ENCODE peak calls at places on chromosomes 3 and 15, in seven cellular contexts. P is WTC11, D is RWPE1, T is omental fat pad, K is BE2C, J is cardiac fibroblast, A is tibial nerve. N is an unnamed sample.

GRCh38 chr3:41117398-41117870 is 81.9 kb upstream of the CTNNB1 start:
- DNase-seq in P (no peak), D (peak), T (peak), K (no peak), J (peak), A (peak), N (no peak)

GRCh38 chr3:65347166-65347565 is 659.4 kb upstream of the ADAMTS9 start:
- DNase-seq in P (no peak), D (no peak), T (no peak), K (no peak), J (no peak), A (no peak), N (no peak)

GRCh38 chr15:36931434-36931833 is 168.9 kb downstream of the MEIS2 start:
- DNase-seq in P (no peak), D (no peak), T (no peak), K (no peak), J (no peak), A (no peak), N (no peak)

GRCh38 chr3:72144773-72145505 is 360.0 kb upstream of the PROK2 start:
- DNase-seq in P (no peak), D (no peak), T (no peak), K (no peak), J (peak), A (no peak), N (no peak)

GRCh38 chr15:75720787-75721461 is 8.3 kb upstream of the CSPG4 start:
- DNase-seq in P (peak), D (peak), T (peak), K (peak), J (no peak), A (no peak), N (peak)

GRCh38 chr3:149879872-149880271 is 66.9 kb downstream of the RNF13 start:
- DNase-seq in P (peak), D (peak), T (no peak), K (peak), J (peak), A (peak), N (peak)

GRCh38 chr15:63391669-63392354 is 10.2 kb upstream of the CA12 start:
- DNase-seq in P (no peak), D (no peak), T (no peak), K (no peak), J (no peak), A (no peak), N (no peak)

GRCh38 chr15:32986147-32986546 is 208.4 kb downstream of the FMN1 start:
- DNase-seq in P (no peak), D (no peak), T (no peak), K (no peak), J (no peak), A (no peak), N (no peak)

GRCh38 chr3:175656451-175656850 is 797.3 kb downstream of the NAALADL2 start:
- DNase-seq in P (no peak), D (no peak), T (no peak), K (no peak), J (no peak), A (no peak), N (no peak)

GRCh38 chr15:62752687-62753517 is 289.6 kb upstream of the TPM1 start:
- DNase-seq in P (no peak), D (no peak), T (no peak), K (no peak), J (peak), A (no peak), N (no peak)

DNA sequence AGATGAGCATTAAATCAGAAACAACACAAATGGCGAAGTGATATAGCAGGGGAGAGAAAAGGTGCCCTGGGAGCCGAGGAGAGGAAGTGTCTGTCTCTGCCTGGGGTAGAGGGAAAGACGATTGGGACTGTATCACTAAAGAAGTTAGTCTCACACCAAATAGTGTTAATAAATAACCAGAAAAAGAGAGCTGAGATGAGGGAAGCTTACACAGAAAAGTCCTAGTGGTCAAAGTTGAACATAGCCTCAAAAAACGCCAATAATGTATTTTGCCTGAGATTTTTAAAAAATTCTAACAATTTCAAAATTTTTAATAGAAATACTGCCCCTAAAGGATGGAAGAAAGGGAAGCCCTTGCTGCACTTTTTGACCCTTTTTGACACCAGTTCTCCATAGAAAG is 417.6 kb downstream of the TUSC7 start:
- DNase-seq in P (no peak), D (no peak), T (no peak), K (no peak), J (no peak), A (no peak), N (no peak)
- TF ChIP-seq CTCF in P (no peak), D (no peak), T (no peak), K (peak), J (no peak), A (no peak), N (peak)

GRCh38 chr3:188947401-188947982 is 224.3 kb upstream of the TPRG1 start:
- DNase-seq in P (peak), D (peak), T (peak), K (peak), J (peak), A (peak), N (peak)
- TF ChIP-seq CTCF in P (peak), D (peak), T (no peak), K (peak), J (peak), A (peak), N (peak)

GRCh38 chr3:109268181-109268580 is 48.1 kb downstream of the DPPA2 start:
- DNase-seq in P (no peak), D (no peak), T (no peak), K (no peak), J (no peak), A (no peak), N (no peak)

GRCh38 chr3:109270779-109271178 is 45.5 kb downstream of the DPPA2 start:
- DNase-seq in P (no peak), D (no peak), T (no peak), K (no peak), J (no peak), A (no peak), N (no peak)

GRCh38 chr3:109265300-109265699 is 51.0 kb downstream of the DPPA2 start:
- DNase-seq in P (no peak), D (no peak), T (no peak), K (no peak), J (peak), A (no peak), N (no peak)
- TF ChIP-seq CTCF in P (no peak), D (no peak), T (no peak), K (no peak), J (no peak), A (no peak), N (no peak)

GRCh38 chr15:23075927-23076326 is 36.6 kb upstream of the TUBGCP5 start:
- DNase-seq in P (no peak), D (no peak), T (no peak), K (no peak), J (no peak), A (no peak), N (no peak)
- TF ChIP-seq CTCF in P (no peak), D (no peak), T (no peak), K (no peak), J (no peak), A (no peak), N (no peak)